ENCODE peak calls at places on chromosomes 7 and 10, in eight cellular contexts. X is fibroblast of pulmonary artery; D is GM13977; Z is stimulated activated CD4-positive, alpha-beta T cell treated with anti-CD3 and anti-CD28 coated beads, Interleukin-4, amount 100 ng/mL, for 4 hours; B is NCI-H345; W is DMS 273 treated with DMSO at 0.1 percent for 48 hours; N is HT-29; P is NCI-H2107. G is an unnamed sample.

GRCh38 chr10:80357000-80357803 is 621 bp downstream of the DYDC2 start:
- DNase-seq in B (peak; percentile 78), D (no peak), X (no peak), P (no peak), W (no peak), Z (no peak), N (no peak), G (no peak)

GRCh38 chr7:1049801-1050200 is 5.5 kb downstream of the GPR146 start:
- DNase-seq in P (no peak), D (no peak), B (no peak), X (no peak), Z (no peak), W (no peak), N (no peak), G (no peak)

GRCh38 chr7:131105803-131106680 is 221.6 kb upstream of the MKLN1 start:
- DNase-seq in Z (peak; percentile 89), N (peak; percentile 71), D (peak; percentile 89), X (peak; percentile 86), W (peak; percentile 68), B (peak; percentile 68), P (no peak), G (peak; percentile 70)

GRCh38 chr7:71801996-71802395 is 610.1 kb downstream of the CALN1 start:
- DNase-seq in W (no peak), D (no peak), Z (no peak), P (no peak), X (no peak), N (no peak), B (no peak), G (no peak)

GRCh38 chr10:66680886-66681285 is 244.9 kb upstream of the LRRTM3 start:
- DNase-seq in X (no peak), B (no peak), D (no peak), P (no peak), W (no peak), N (no peak), Z (no peak), G (no peak)

GRCh38 chr7:121020652-121021051 is 32.1 kb downstream of the CPED1 start:
- DNase-seq in N (no peak), X (peak; percentile 89), B (no peak), Z (no peak), P (no peak), W (no peak), D (no peak), G (peak; percentile 9)

GRCh38 chr7:40542982-40543741 is 408.4 kb downstream of the SUGCT start:
- DNase-seq in Z (no peak), X (no peak), W (no peak), P (no peak), B (no peak), D (no peak), N (no peak), G (no peak)

GRCh38 chr10:118962159-118962863 is 67.2 kb upstream of the NANOS1 start:
- DNase-seq in Z (no peak), X (no peak), D (no peak), N (no peak), B (no peak), W (no peak), P (no peak), G (no peak)

GRCh38 chr10:22222236-22223190 is 4.7 kb upstream of the EBLN1 start:
- DNase-seq in Z (no peak), B (no peak), X (no peak), P (no peak), W (no peak), D (peak; percentile 19), N (no peak), G (no peak)

GRCh38 chr7:57423768-57424167 is 26.2 kb upstream of the ZNF716 start:
- DNase-seq in X (no peak), Z (no peak), W (no peak), B (no peak), D (peak; percentile 1), P (no peak), N (no peak), G (no peak)

GRCh38 chr10:49160814-49161213 is 27.0 kb upstream of the FAM170B start:
- DNase-seq in N (no peak), B (no peak), D (no peak), Z (no peak), W (no peak), X (no peak), P (no peak), G (no peak)